ENCODE peak calls at places on chromosomes 7 and 10, in ten cellular contexts. A is stomach, B is PC-9, E is PC-3, N is AG04450, J is endodermal cell, P is adrenal gland, G is prostate gland, V is tibial artery, T is left lung. D is an unnamed sample.

GRCh38 chr7:953547-954327 is 743 bp downstream of the ADAP1 start:
- DNase-seq in A (peak), B (peak), E (peak), N (no peak), J (peak), P (peak), G (peak), V (peak), T (peak), D (peak)

GRCh38 chr7:42493436-42494198 is 256.6 kb upstream of the GLI3 start:
- DNase-seq in A (peak), B (no peak), E (peak), N (peak), J (peak), P (peak), G (peak), V (peak), T (peak), D (no peak)

GRCh38 chr7:115008465-115009114 is 86.7 kb downstream of the MDFIC start:
- DNase-seq in A (no peak), B (no peak), E (no peak), N (peak), J (no peak), P (peak), G (no peak), V (peak), T (peak), D (no peak)

GRCh38 chr7:98284335-98285036 is 3.0 kb downstream of the BRI3 start:
- DNase-seq in A (peak), B (peak), E (peak), N (no peak), J (peak), P (peak), G (peak), V (peak), T (peak), D (no peak)

GRCh38 chr7:79664884-79665676 is 211.6 kb upstream of the MAGI2 start:
- DNase-seq in A (no peak), B (no peak), E (no peak), N (no peak), J (no peak), P (no peak), G (no peak), V (no peak), T (no peak), D (no peak)

GRCh38 chr7:80279760-80280159 is 145.1 kb downstream of the GNAI1 start:
- DNase-seq in A (no peak), B (no peak), E (no peak), N (no peak), J (no peak), P (peak), G (no peak), V (no peak), T (no peak), D (no peak)

GRCh38 chr7:98178321-98178720 is 32.9 kb upstream of the BHLHA15 start:
- DNase-seq in A (peak), B (peak), E (peak), N (no peak), J (no peak), P (no peak), G (peak), V (no peak), T (peak), D (no peak)

GRCh38 chr7:46776790-46777189 is 805.1 kb downstream of the TNS3 start:
- DNase-seq in A (no peak), B (no peak), E (peak), N (no peak), J (no peak), P (no peak), G (no peak), V (no peak), T (no peak), D (no peak)

GRCh38 chr7:102004229-102004628 is 186.8 kb downstream of the CUX1 start:
- DNase-seq in A (no peak), B (no peak), E (no peak), N (no peak), J (no peak), P (no peak), G (no peak), V (no peak), T (no peak), D (no peak)

GRCh38 chr10:106655165-106655564 is 509.3 kb downstream of the SORCS1 start:
- DNase-seq in A (no peak), B (no peak), E (no peak), N (no peak), J (no peak), P (no peak), G (no peak), V (no peak), T (no peak), D (no peak)

GRCh38 chr10:62380002-62380401 is 5.8 kb downstream of the ZNF365 start:
- DNase-seq in A (no peak), B (peak), E (peak), N (peak), J (no peak), P (no peak), G (no peak), V (no peak), T (no peak), D (no peak)

GRCh38 chr7:27634892-27635538 is 27.7 kb downstream of the HIBADH start:
- DNase-seq in A (no peak), B (no peak), E (no peak), N (no peak), J (no peak), P (no peak), G (no peak), V (no peak), T (no peak), D (no peak)

GRCh38 chr10:76001019-76001418 is 569.6 kb downstream of the LRMDA start:
- DNase-seq in A (no peak), B (no peak), E (no peak), N (no peak), J (no peak), P (no peak), G (no peak), V (no peak), T (no peak), D (no peak)

DNA sequence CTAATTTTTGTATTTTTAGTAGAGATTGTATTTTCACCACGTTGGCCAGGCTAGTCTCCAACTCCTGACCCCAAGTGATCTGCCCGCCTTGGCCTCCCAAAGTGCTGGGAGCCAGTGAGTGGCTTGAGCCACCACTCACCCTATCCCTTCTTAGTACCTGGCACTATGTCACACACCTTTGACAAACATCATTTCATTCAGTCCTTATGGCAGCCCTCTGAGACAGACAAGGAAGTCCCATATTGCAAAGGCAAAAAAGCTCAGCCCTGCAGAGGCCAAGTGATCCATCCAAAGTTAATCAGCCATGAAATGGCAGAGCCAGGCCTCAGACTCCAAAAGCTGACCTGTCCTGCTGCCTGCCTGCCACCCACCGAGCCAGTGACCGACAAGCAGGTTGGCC is 39.9 kb upstream of the ECHDC3 start:
- DNase-seq in A (no peak), B (no peak), E (no peak), N (no peak), J (no peak), P (no peak), G (no peak), V (no peak), T (no peak), D (no peak)
- H3K27ac ChIP-seq in A (no peak), B (no peak), E (no peak), N (no peak), J (no peak), P (no peak), G (no peak), V (no peak), T (no peak), D (no peak)

DNA sequence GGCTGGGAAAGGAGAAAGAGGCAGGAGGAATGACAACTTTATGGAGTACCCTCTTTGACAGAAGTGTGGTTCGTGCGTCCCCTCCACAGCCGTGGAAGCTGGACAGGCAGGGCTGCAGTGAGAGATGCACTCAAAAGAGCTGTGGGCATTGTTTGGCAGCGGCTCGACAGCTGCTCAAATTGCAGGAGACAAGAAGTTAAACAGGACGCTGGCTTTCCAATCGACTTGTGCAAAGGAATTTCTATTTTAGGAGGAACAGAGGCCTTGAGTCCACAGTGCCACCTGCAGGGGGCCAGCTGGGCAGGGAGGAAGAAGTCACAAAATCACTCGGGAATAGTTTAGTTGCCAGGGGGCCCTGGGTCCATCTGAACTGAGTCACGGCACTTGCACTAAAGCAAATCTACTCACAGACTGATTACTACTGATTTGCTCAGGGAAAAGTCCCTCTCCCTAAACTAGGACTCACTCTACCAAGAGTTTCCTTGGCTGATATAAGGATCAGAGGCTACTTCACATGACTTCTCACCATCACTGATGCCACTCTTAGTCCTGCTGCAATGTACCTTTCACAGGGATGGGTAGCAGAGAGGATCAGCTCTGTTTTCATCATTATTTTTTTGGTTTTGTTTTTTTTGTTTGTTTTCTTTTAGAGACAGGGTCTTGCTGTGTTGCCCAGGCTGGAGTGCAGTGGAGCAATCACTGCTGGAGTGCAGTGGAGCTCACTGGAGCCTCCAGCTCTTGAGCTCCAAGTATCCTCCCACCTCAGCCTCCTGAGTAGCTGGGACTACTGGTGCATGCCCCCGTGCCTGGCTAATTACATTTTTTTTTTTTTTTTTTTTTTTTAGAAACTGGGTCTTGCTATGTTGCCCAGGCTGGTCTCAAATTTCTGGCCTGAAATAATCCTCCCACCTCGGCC is 200.8 kb downstream of the JCAD start:
- DNase-seq in A (peak), B (peak), E (peak), N (peak), J (peak), P (peak), G (peak), V (peak), T (peak), D (no peak)
- TF ChIP-seq CTCF in A (no peak), B (peak), E (peak), N (peak), J (peak), P (peak), G (no peak), V (peak), T (peak), D (no peak)

DNA sequence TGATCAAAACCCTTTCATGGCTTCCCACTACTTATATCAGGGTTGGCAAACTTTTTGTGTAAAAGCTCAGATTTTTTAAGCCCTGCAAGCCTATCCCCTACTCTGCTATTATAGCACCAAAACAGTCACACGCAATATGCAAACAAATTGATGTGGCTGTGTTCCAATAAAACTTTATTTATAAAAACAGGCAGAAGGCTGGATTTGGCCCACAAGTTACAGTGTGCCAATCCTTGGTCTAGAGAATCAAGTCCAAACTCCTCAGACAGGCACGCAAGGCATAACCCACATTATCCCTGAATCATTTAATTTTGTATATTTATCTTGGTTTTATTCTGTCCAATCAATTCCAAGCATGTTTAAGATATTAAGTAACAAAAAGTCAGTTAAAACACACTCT is 71.9 kb downstream of the SGMS1 start:
- DNase-seq in A (no peak), B (no peak), E (no peak), N (no peak), J (no peak), P (no peak), G (no peak), V (no peak), T (no peak), D (no peak)
- H3K27ac ChIP-seq in A (no peak), B (no peak), E (no peak), N (peak), J (no peak), P (no peak), G (no peak), V (peak), T (no peak), D (no peak)

DNA sequence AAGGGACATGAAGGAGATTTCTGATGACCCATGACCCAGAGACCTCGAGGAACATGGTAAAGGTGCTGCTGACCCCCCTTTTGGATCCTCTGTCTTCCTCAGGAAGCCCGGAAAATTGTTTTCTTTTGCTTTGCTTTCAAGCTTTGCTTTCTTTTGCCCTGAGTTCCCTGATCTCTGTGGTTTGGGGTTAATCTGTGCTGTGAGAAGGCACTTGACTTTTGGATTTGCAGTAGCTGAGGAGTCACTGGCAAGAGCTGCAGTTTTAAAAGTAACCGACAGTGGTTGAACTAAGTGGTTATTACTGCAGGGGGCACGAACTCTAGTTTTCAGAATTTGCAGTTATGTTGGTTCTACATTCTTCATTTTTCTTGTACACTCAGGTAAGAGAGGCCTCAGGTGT is 53.0 kb downstream of the PDZD8 start:
- DNase-seq in A (no peak), B (no peak), E (no peak), N (no peak), J (no peak), P (no peak), G (no peak), V (no peak), T (no peak), D (no peak)
- TF ChIP-seq CTCF in A (no peak), B (no peak), E (no peak), N (no peak), J (no peak), P (no peak), G (no peak), V (no peak), T (no peak), D (no peak)

GRCh38 chr7:100969066-100969615 is at the start of gene MUC12:
- DNase-seq in A (no peak), B (no peak), E (no peak), N (no peak), J (no peak), P (no peak), G (no peak), V (no peak), T (no peak), D (no peak)

GRCh38 chr7:100971111-100972001 is 2.0 kb downstream of the MUC12 start:
- DNase-seq in A (no peak), B (no peak), E (no peak), N (no peak), J (no peak), P (no peak), G (no peak), V (no peak), T (no peak), D (no peak)

GRCh38 chr7:100974021-100974420 is 4.7 kb downstream of the MUC12 start:
- DNase-seq in A (no peak), B (no peak), E (peak), N (no peak), J (no peak), P (no peak), G (no peak), V (no peak), T (no peak), D (no peak)

GRCh38 chr7:100968650-100969049 is 715 bp upstream of the MUC12 start:
- DNase-seq in A (no peak), B (no peak), E (no peak), N (no peak), J (no peak), P (no peak), G (no peak), V (no peak), T (no peak), D (no peak)

GRCh38 chr7:100972002-100972347 is 2.6 kb downstream of the MUC12 start:
- DNase-seq in A (no peak), B (no peak), E (no peak), N (no peak), J (no peak), P (no peak), G (no peak), V (no peak), T (no peak), D (no peak)
- H3K27ac ChIP-seq in A (no peak), B (no peak), E (no peak), N (no peak), J (no peak), P (no peak), G (no peak), V (no peak), T (no peak), D (no peak)

DNA sequence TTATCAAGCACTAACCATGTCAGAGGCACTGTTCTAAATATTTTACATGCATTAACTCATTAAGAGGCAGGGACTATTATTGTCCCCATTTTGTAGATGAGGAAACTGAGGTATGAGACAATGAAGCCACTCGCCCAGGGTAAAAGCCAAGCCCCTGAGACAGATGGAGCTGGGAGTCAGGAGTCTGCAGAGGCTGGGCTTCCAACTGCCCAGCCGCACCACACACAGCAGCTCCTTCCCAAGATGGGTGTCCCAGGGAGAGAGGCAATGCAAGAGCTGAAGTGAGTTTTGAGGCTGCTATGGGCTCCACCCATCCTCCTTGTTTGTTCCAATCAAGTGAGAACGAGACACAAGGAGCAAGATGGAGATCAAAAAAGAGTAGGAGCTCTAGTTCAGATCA is 244.2 kb downstream of the KCNMA1 start:
- DNase-seq in A (no peak), B (no peak), E (no peak), N (no peak), J (no peak), P (no peak), G (no peak), V (no peak), T (no peak), D (no peak)
- TF ChIP-seq CTCF in A (no peak), B (no peak), E (no peak), N (no peak), J (no peak), P (no peak), G (no peak), V (no peak), T (no peak), D (no peak)

DNA sequence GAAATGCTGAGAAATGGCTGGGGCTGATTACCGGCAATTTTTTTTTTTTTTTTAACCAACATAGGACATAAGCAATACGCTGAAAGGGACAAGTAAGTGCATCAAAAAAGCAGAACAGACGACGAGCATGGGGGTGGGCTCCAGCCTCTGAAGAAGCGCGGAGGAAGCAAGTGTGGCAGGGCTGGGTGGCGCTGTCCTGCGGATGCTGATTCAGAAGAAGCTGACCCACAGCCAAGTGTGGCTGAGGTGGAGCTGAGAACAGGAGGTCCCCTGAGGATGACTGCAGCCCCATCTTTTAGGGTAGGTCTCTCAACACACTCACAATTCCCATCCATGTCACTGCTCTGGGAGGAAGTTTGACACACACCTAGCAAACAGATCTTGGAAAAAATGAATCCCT is 65.5 kb downstream of the CTBP2 start:
- DNase-seq in A (peak), B (no peak), E (no peak), N (no peak), J (no peak), P (no peak), G (no peak), V (peak), T (peak), D (no peak)
- H3K27ac ChIP-seq in A (no peak), B (no peak), E (no peak), N (no peak), J (no peak), P (no peak), G (no peak), V (no peak), T (no peak), D (no peak)

GRCh38 chr7:127501817-127502216 is 83.6 kb downstream of the GCC1 start:
- DNase-seq in A (no peak), B (no peak), E (no peak), N (no peak), J (no peak), P (no peak), G (no peak), V (no peak), T (no peak), D (no peak)

GRCh38 chr7:127504715-127505114 is 80.7 kb downstream of the GCC1 start:
- DNase-seq in A (no peak), B (no peak), E (peak), N (no peak), J (peak), P (peak), G (no peak), V (no peak), T (no peak), D (no peak)
- TF ChIP-seq CTCF in A (no peak), B (peak), E (peak), N (peak), J (peak), P (no peak), G (no peak), V (no peak), T (peak), D (peak)

DNA sequence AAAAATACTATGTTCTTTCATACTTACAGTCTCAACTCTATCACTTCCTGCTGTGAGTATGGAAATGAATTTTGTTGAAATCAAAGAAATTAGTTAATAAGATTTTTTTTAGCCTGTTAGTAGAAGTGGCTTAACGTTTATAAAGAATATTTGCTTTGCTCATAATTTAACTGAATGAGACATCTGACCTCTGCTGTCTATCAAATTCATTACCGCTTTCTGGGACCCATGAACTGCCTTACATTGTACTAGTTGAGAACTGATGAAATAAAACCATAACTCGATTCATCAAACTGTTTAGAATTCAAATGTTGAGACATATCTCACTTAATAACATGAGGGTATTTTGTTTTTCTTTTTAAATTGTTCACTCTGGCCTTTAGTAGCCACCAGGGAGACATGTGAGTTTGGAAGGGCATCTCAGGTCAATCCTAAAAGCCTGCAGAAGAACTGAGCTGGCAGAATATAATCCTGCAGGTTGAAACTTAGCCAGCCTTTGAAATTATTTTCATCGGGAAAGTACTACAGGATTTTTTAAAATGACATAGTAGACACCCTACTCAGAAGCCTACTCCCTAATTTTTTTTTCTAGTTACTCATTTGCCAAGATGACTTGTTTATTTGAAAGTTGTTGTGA is 78.7 kb downstream of the KIAA1217 start:
- DNase-seq in A (no peak), B (no peak), E (no peak), N (no peak), J (no peak), P (no peak), G (no peak), V (no peak), T (no peak), D (no peak)
- H3K27ac ChIP-seq in A (no peak), B (no peak), E (no peak), N (no peak), J (no peak), P (peak), G (no peak), V (no peak), T (no peak), D (no peak)

GRCh38 chr7:22296916-22297315 is 60.0 kb downstream of the RAPGEF5 start:
- DNase-seq in A (no peak), B (no peak), E (peak), N (no peak), J (no peak), P (no peak), G (no peak), V (no peak), T (no peak), D (no peak)
- TF ChIP-seq CTCF in A (no peak), B (peak), E (peak), N (peak), J (peak), P (no peak), G (no peak), V (no peak), T (no peak), D (no peak)

D was measured in CD8-positive, alpha-beta T cell.